ENCODE peak calls at places on chromosomes 7 and 10, in ten cellular contexts. W, Y, P, N, J, K, X, Z, E and Q are unnamed samples.

GRCh38 chr7:47945261-47946015 is 2.8 kb downstream of the PKD1L1 start:
- DNase-seq in X (peak), J (peak), Z (peak), Y (peak), P (peak), N (peak), W (peak), K (peak), E (peak), Q (peak)

GRCh38 chr7:139739863-139740597 is 37.8 kb downstream of the HIPK2 start:
- DNase-seq in N (peak), X (no peak), J (peak), K (no peak), P (no peak), Y (no peak), W (no peak), E (peak), Z (no peak), Q (peak)

GRCh38 chr7:95596183-95597135 is at the start of gene PDK4:
- DNase-seq in Y (no peak), N (peak), J (peak), K (no peak), P (peak), W (peak), X (peak), E (peak), Z (peak), Q (peak)

GRCh38 chr7:53003653-53004445 is 31.6 kb upstream of the POM121L12 start:
- DNase-seq in N (no peak), Z (no peak), E (no peak), W (peak), P (no peak), J (no peak), X (no peak), Y (no peak), K (no peak), Q (no peak)

GRCh38 chr7:102254521-102254920 is 32.1 kb upstream of the SH2B2 start:
- DNase-seq in E (no peak), Y (no peak), X (no peak), W (no peak), N (no peak), Z (no peak), J (no peak), P (no peak), K (no peak), Q (no peak)

GRCh38 chr7:126040114-126041045 is 1110.8 kb upstream of the POT1 start:
- DNase-seq in P (no peak), W (no peak), X (peak), K (no peak), Z (peak), E (no peak), Y (no peak), N (no peak), J (no peak), Q (no peak)

GRCh38 chr10:133312769-133313145 is 4.0 kb downstream of the ZNF511 start:
- DNase-seq in X (peak), P (no peak), N (no peak), E (no peak), Z (no peak), K (no peak), Y (no peak), W (no peak), J (no peak), Q (no peak)

GRCh38 chr10:49288341-49289065 is 10.5 kb upstream of the C10orf71 start:
- DNase-seq in N (no peak), P (no peak), J (no peak), Y (no peak), Z (no peak), K (no peak), X (no peak), E (no peak), W (no peak), Q (no peak)

GRCh38 chr10:16987129-16987670 is 142.4 kb downstream of the CUBN start:
- DNase-seq in X (no peak), N (no peak), K (no peak), P (no peak), Y (no peak), J (no peak), Z (peak), E (no peak), W (no peak), Q (no peak)

GRCh38 chr10:82377608-82378007 is 502.6 kb downstream of the NRG3 start:
- DNase-seq in X (no peak), P (no peak), E (no peak), K (no peak), N (no peak), Z (peak), W (no peak), J (peak), Y (no peak), Q (no peak)

GRCh38 chr10:85420501-85421191 is 945.9 kb downstream of the GRID1 start:
- DNase-seq in P (no peak), Y (no peak), E (no peak), K (no peak), J (no peak), Z (no peak), X (no peak), W (no peak), N (no peak), Q (no peak)

GRCh38 chr7:75806560-75807307 is 6.9 kb downstream of the CCL24 start:
- DNase-seq in N (no peak), Y (no peak), K (no peak), P (no peak), X (no peak), Z (no peak), W (no peak), J (no peak), E (no peak), Q (no peak)

GRCh38 chr10:119443970-119444660 is 98.4 kb downstream of the RGS10 start:
- DNase-seq in K (no peak), N (no peak), Z (no peak), Y (no peak), E (no peak), P (no peak), J (no peak), W (peak), X (no peak), Q (no peak)

GRCh38 chr10:5620223-5620721 is 46.1 kb downstream of the ASB13 start:
- DNase-seq in Y (no peak), X (peak), Z (no peak), J (no peak), W (no peak), E (no peak), P (no peak), N (no peak), K (no peak), Q (no peak)

GRCh38 chr10:21860718-21861117 is 142.8 kb downstream of the DNAJC1 start:
- DNase-seq in K (no peak), Z (no peak), E (no peak), J (no peak), W (no peak), X (no peak), N (no peak), Y (no peak), P (no peak), Q (no peak)

GRCh38 chr10:127148933-127149220 is 47.5 kb downstream of the INSYN2A start:
- DNase-seq in J (no peak), Z (no peak), X (no peak), Y (no peak), K (no peak), W (no peak), N (no peak), P (peak), E (no peak), Q (no peak)

GRCh38 chr7:119996634-119997033 is 276.3 kb upstream of the KCND2 start:
- DNase-seq in N (no peak), X (no peak), Z (no peak), J (no peak), Y (no peak), E (no peak), W (no peak), P (peak), K (no peak), Q (no peak)

GRCh38 chr10:69742928-69743602 is 58.6 kb upstream of the COL13A1 start:
- DNase-seq in X (peak), Z (peak), E (no peak), P (no peak), W (no peak), N (no peak), K (no peak), J (peak), Y (no peak), Q (no peak)

GRCh38 chr7:79245623-79246249 is 207.7 kb downstream of the MAGI2 start:
- DNase-seq in P (no peak), N (no peak), K (no peak), X (no peak), Y (no peak), E (no peak), Z (peak), W (no peak), J (no peak), Q (no peak)

GRCh38 chr10:74913321-74913980 is 87.1 kb downstream of the KAT6B start:
- DNase-seq in W (no peak), N (no peak), P (no peak), J (no peak), Y (no peak), Z (no peak), X (no peak), E (no peak), K (no peak), Q (no peak)

GRCh38 chr7:24862461-24862860 is 105.2 kb upstream of the GSDME start:
- DNase-seq in Y (no peak), Z (no peak), E (no peak), P (no peak), K (no peak), N (no peak), W (no peak), J (no peak), X (no peak), Q (no peak)

GRCh38 chr7:86904949-86905834 is 154.3 kb downstream of the ELAPOR2 start:
- DNase-seq in N (no peak), P (peak), Y (no peak), E (no peak), J (peak), Z (peak), W (no peak), K (no peak), X (no peak), Q (no peak)

GRCh38 chr10:99534939-99535763 is 2.4 kb downstream of the NKX2-3 start:
- DNase-seq in K (no peak), P (no peak), J (no peak), E (no peak), Z (no peak), W (no peak), N (no peak), Y (no peak), X (no peak), Q (no peak)

GRCh38 chr7:151404216-151405011 is 5.4 kb downstream of the WDR86 start:
- DNase-seq in K (no peak), N (peak), P (peak), Y (no peak), E (peak), J (no peak), X (no peak), W (no peak), Z (no peak), Q (no peak)

GRCh38 chr10:27564381-27564780 is 60.3 kb downstream of the RAB18 start:
- DNase-seq in Z (no peak), K (no peak), J (no peak), Y (no peak), W (no peak), X (no peak), N (no peak), P (no peak), E (no peak), Q (no peak)

GRCh38 chr10:127234306-127234800 is 38.0 kb upstream of the INSYN2A start:
- DNase-seq in P (no peak), J (no peak), W (no peak), N (no peak), K (no peak), Y (no peak), Z (no peak), X (no peak), E (no peak), Q (no peak)

GRCh38 chr7:79673969-79674368 is 220.5 kb upstream of the MAGI2 start:
- DNase-seq in E (no peak), N (no peak), J (no peak), P (no peak), Z (no peak), W (no peak), X (no peak), K (no peak), Y (no peak), Q (no peak)

GRCh38 chr10:63206997-63207952 is 74.1 kb downstream of the NRBF2 start:
- DNase-seq in J (no peak), K (no peak), X (peak), N (no peak), Y (no peak), E (no peak), W (no peak), P (no peak), Z (no peak), Q (peak)

GRCh38 chr10:79140083-79140793 is 71.5 kb downstream of the ZMIZ1 start:
- DNase-seq in J (no peak), Y (no peak), W (no peak), E (no peak), X (no peak), Z (no peak), K (no peak), P (no peak), N (no peak), Q (no peak)

GRCh38 chr10:7773845-7774801 is 13.7 kb downstream of the KIN start:
- DNase-seq in J (peak), W (no peak), X (no peak), K (no peak), E (no peak), Z (no peak), P (no peak), N (no peak), Y (no peak), Q (no peak)

GRCh38 chr7:99099499-99100077 is 44.3 kb downstream of the SMURF1 start:
- DNase-seq in W (no peak), Z (no peak), K (no peak), J (no peak), X (no peak), N (no peak), Y (no peak), E (no peak), P (no peak), Q (no peak)
- H3K27ac ChIP-seq in W (no peak), Z (no peak), K (no peak), J (peak), X (peak), N (no peak), Y (no peak), E (peak), P (peak), Q (no peak)

DNA sequence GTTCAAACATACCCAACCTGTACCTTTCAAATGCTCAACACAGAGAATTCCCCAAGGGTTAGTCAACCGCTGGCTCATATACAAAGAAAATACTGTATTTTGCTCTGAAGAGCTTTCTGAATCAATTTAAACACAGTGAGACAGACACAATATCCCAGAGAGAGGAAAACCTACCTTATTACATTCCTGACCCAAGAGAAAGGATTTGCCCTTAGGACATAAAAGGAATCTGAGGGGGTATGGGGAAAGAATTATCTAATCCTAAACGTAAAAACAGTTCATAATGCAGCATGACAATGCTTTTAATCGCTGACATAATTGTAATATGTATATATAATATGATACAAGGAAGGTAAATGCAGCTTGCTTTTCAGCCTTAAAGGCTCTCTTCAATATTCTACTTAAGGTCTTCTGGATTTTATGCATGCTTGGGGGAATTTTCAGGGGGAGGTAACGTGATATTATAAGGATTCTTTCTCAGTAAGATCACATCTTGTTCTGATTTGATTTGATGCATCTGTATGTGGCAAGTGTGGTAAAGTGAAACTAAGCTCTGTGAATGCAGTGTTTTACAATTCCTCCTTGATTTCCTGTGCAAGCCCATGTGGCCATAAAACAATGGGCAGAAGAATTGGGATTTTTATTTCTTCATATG is 240.5 kb downstream of the GLI3 start:
- DNase-seq in K (no peak), X (no peak), Z (peak), W (no peak), P (no peak), N (no peak), J (no peak), Y (no peak), E (no peak), Q (no peak)
- H3K27ac ChIP-seq in K (no peak), X (no peak), Z (peak), W (no peak), P (no peak), N (no peak), J (no peak), Y (no peak), E (no peak), Q (no peak)

DNA sequence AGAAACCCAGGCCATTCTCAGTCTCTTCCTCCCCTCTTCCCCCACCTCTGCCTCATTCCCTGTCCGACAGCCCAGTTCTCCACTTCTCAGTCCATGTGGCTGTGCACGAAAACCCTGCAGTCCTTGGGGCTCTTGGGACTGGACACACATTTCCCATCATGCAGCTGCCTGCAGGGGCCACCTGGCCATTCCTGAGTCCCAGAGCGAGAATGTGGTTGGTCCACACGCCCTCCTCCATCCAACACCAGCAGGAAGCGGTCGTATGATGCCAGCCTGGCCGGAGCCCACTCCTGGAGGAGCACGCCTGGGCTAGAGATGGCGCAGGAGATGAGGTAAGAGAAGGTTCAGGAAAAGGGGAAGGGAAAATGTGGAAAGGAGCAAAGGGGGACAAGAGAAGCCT is 222.5 kb downstream of the USP6NL start:
- DNase-seq in J (no peak), E (no peak), Z (no peak), P (no peak), K (no peak), N (no peak), Y (no peak), X (no peak), W (no peak), Q (no peak)
- H3K27ac ChIP-seq in J (no peak), E (no peak), Z (no peak), P (no peak), K (no peak), N (no peak), Y (no peak), X (no peak), W (no peak), Q (no peak)

GRCh38 chr7:111499027-111499426 is 63.3 kb downstream of the IMMP2L start:
- DNase-seq in Z (no peak), N (no peak), W (no peak), K (no peak), P (peak), X (no peak), E (no peak), J (no peak), Y (no peak), Q (no peak)
- H3K27ac ChIP-seq in Z (no peak), N (no peak), W (no peak), K (no peak), P (no peak), X (no peak), E (no peak), J (no peak), Y (no peak), Q (no peak)

DNA sequence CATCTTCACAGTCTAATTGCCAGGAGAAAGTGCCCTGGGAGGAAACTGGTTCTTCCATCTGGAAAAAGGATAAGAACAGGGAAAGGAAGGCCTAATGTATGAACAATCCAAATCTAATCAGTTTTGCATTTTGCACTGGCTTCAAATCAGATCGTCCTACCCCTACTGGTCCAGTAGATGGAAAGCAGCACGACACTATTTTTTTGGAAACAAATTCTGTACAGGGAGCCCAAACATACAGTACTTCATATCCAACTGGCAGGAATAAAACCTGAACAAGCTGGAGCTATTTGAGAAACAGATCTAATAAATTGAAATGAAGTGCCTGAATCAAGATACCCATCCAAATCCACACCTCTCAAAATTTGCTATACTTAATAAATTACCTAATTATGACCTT is 36.5 kb downstream of the ETV1 start:
- DNase-seq in E (no peak), Y (no peak), P (no peak), Z (no peak), J (no peak), X (no peak), K (no peak), W (no peak), N (no peak), Q (no peak)
- H3K27ac ChIP-seq in E (no peak), Y (no peak), P (no peak), Z (no peak), J (no peak), X (no peak), K (no peak), W (no peak), N (no peak), Q (no peak)

DNA sequence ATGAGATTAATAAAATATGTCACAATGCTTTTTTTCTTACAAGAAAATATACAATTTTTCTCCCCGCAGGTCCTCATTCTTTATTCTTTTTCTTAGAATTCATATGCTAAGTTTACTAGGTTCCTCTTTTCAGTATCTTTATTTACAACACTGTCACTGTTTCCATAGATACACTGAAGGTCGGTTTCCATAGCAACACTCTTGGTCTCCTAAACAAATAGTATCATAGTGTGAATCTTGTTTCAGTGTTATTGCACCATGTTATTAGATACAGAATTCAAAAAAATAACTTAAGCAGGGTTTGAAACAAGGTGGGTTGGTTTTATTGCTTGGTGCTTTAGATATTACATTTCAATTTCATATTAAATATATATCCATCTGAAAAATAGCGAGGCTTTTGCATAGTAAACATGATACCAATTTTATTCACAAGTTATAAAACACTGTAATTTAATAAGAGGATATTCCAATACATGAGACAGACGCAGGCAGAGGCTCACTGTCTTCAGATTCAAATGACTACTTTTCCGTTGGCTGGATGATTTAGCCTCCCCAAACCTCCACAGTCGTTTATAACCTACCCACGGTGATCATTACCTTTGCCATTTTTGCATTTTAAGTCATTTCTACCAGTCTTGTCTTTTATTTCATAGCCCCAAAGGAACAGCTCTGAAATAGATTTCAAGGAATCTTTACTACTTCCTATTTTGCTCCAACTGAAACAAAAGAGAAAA is 88.9 kb upstream of the KLF6 start:
- DNase-seq in P (peak), Y (peak), Z (no peak), N (peak), K (peak), E (peak), J (no peak), W (no peak), X (no peak), Q (no peak)
- H3K27ac ChIP-seq in P (no peak), Y (peak), Z (no peak), N (peak), K (peak), E (peak), J (no peak), W (peak), X (no peak), Q (no peak)